ENCODE peak calls at places on chromosomes 11 and 22, in five cellular contexts. N, B, O, R and U are unnamed samples.

GRCh38 chr22:35475545-35475944 is 65.1 kb upstream of the RASD2 start:
- DNase-seq in N (no peak), B (no peak), O (peak; percentile 47), R (no peak), U (no peak)

GRCh38 chr11:82722236-82722635 is 11.4 kb downstream of the FAM181B start:
- DNase-seq in N (no peak), B (no peak), O (no peak), R (no peak), U (no peak)

GRCh38 chr11:79400717-79401330 is 40.0 kb downstream of the TENM4 start:
- DNase-seq in N (peak; percentile 68), B (no peak), O (peak; percentile 36), R (no peak), U (peak; percentile 72)

GRCh38 chr11:116598036-116598435 is 174.8 kb downstream of the BUD13 start:
- DNase-seq in N (no peak), B (no peak), O (no peak), R (no peak), U (no peak)

GRCh38 chr11:4797212-4797611 is 7.0 kb downstream of the OR52R1 start:
- DNase-seq in N (no peak), B (no peak), O (no peak), R (no peak), U (no peak)

GRCh38 chr22:30968015-30968923 is at the start of gene MORC2:
- DNase-seq in N (peak; percentile 73), B (no peak), O (no peak), R (no peak), U (no peak)

GRCh38 chr11:130606781-130607511 is 158.5 kb downstream of the ADAMTS15 start:
- DNase-seq in N (peak; percentile 61), B (no peak), O (peak; percentile 30), R (no peak), U (peak; percentile 30)

GRCh38 chr22:47713880-47714452 is 951.5 kb downstream of the TBC1D22A start:
- DNase-seq in N (no peak), B (no peak), O (no peak), R (no peak), U (no peak)

GRCh38 chr22:25207553-25208157 is 8.0 kb downstream of the CRYBB3 start:
- DNase-seq in N (no peak), B (no peak), O (no peak), R (no peak), U (no peak)

GRCh38 chr22:19180740-19181410 is 2.3 kb upstream of the SLC25A1 start:
- DNase-seq in N (no peak), B (no peak), O (no peak), R (no peak), U (no peak)